ENCODE peak calls at places on chromosome 18, in nine cellular contexts. J is H4; M is NCI-H1930; K is stimulated activated CD4-positive, alpha-beta T cell treated with anti-CD3 and anti-CD28 coated beads, Interleukin-4, amount 100 ng/mL, for 4 hours; C is SK-MEL-5; I is activated CD4-positive, alpha-beta memory T cell treated with anti-CD3 and anti-CD28 coated beads, Interleukin-2, amount 10 ng/mL, durations not matched to agents 7 days and 5 days; X is NCI-H226; D is hippocampal formation; O is sciatic nerve. P is an unnamed sample.

GRCh38 chr18:9906407-9906955 is 7.3 kb upstream of the VAPA start:
- DNase-seq in J (no peak), M (no peak), K (no peak), C (no peak), I (no peak), X (no peak), D (no peak), O (no peak), P (no peak)

GRCh38 chr18:76374330-76375281 is 120.4 kb downstream of the ZNF516 start:
- DNase-seq in J (no peak), M (no peak), K (no peak), C (no peak), I (peak), X (no peak), D (no peak), O (peak), P (peak)

GRCh38 chr18:23172981-23173380 is 37.7 kb downstream of the CABLES1 start:
- DNase-seq in J (no peak), M (no peak), K (no peak), C (no peak), I (no peak), X (no peak), D (no peak), O (no peak), P (no peak)

GRCh38 chr18:3596324-3597158 is 146.6 kb downstream of the TGIF1 start:
- DNase-seq in J (peak), M (no peak), K (no peak), C (peak), I (peak), X (no peak), D (peak), O (peak), P (peak)

GRCh38 chr18:9124824-9125223 is 11.8 kb upstream of the ANKRD12 start:
- DNase-seq in J (no peak), M (no peak), K (no peak), C (no peak), I (no peak), X (no peak), D (no peak), O (no peak), P (no peak)

GRCh38 chr18:58354051-58354450 is 274.8 kb downstream of the ALPK2 start:
- DNase-seq in J (no peak), M (no peak), K (no peak), C (no peak), I (no peak), X (peak), D (no peak), O (no peak), P (no peak)

GRCh38 chr18:25880441-25880840 is 210.0 kb downstream of the SS18 start:
- DNase-seq in J (no peak), M (no peak), K (no peak), C (no peak), I (no peak), X (no peak), D (no peak), O (no peak), P (no peak)

GRCh38 chr18:78562446-78563020 is 417.1 kb upstream of the SALL3 start:
- DNase-seq in J (no peak), M (no peak), K (no peak), C (no peak), I (no peak), X (no peak), D (no peak), O (no peak), P (no peak)

GRCh38 chr18:60198063-60198462 is 174.5 kb downstream of the MC4R start:
- DNase-seq in J (peak), M (no peak), K (no peak), C (no peak), I (no peak), X (no peak), D (no peak), O (no peak), P (no peak)

GRCh38 chr18:23498062-23498582 is 5.2 kb upstream of the RMC1 start:
- DNase-seq in J (no peak), M (no peak), K (no peak), C (no peak), I (no peak), X (no peak), D (no peak), O (no peak), P (no peak)

GRCh38 chr18:25647404-25647803 is 295.4 kb upstream of the ZNF521 start:
- DNase-seq in J (no peak), M (no peak), K (no peak), C (no peak), I (no peak), X (no peak), D (no peak), O (no peak), P (no peak)

GRCh38 chr18:79905993-79906392 is 45.5 kb downstream of the SLC66A2 start:
- DNase-seq in J (no peak), M (no peak), K (no peak), C (no peak), I (no peak), X (no peak), D (no peak), O (no peak), P (no peak)

GRCh38 chr18:9323750-9324445 is 10.7 kb upstream of the TWSG1 start:
- DNase-seq in J (peak), M (no peak), K (no peak), C (no peak), I (no peak), X (peak), D (no peak), O (no peak), P (no peak)

GRCh38 chr18:77086034-77086433 is 46.5 kb downstream of the MBP start:
- DNase-seq in J (no peak), M (no peak), K (no peak), C (no peak), I (no peak), X (no peak), D (no peak), O (no peak), P (peak)

GRCh38 chr18:35637226-35637625 is 55.7 kb downstream of the GALNT1 start:
- DNase-seq in J (no peak), M (no peak), K (no peak), C (no peak), I (no peak), X (no peak), D (no peak), O (no peak), P (no peak)

P was measured in lower leg skin.